ENCODE peak calls at places on chromosome 18, in four cellular contexts. One of them, this sample, is unnamed.

GRCh38 chr18:39184176-39184575 is 1618.6 kb upstream of the CELF4 start:
- DNase-seq in H1: no peak
- DNase-seq in H9: no peak
- DNase-seq in IMR-90: no peak
- DNase-seq in this sample: no peak

GRCh38 chr18:903703-904102 is 968 bp upstream of the ADCYAP1 start:
- DNase-seq in H1: no peak
- DNase-seq in IMR-90: peak
- DNase-seq in H9: peak
- DNase-seq in this sample: peak

GRCh38 chr18:74989134-74989533 is 219.8 kb downstream of the PTGR3 start:
- DNase-seq in H1: no peak
- DNase-seq in IMR-90: no peak
- DNase-seq in H9: no peak
- DNase-seq in this sample: no peak

GRCh38 chr18:44969214-44969842 is 288.6 kb downstream of the SETBP1 start:
- DNase-seq in IMR-90: no peak
- DNase-seq in H1: no peak
- DNase-seq in H9: no peak
- DNase-seq in this sample: no peak

GRCh38 chr18:64330161-64330560 is 181.3 kb upstream of the LINC00305 start:
- DNase-seq in H1: no peak
- DNase-seq in H9: peak
- DNase-seq in IMR-90: no peak
- DNase-seq in this sample: peak

GRCh38 chr18:44035554-44035953 is 645.1 kb upstream of the SETBP1 start:
- DNase-seq in IMR-90: no peak
- DNase-seq in H9: no peak
- DNase-seq in H1: no peak
- DNase-seq in this sample: no peak

GRCh38 chr18:1779587-1779986 is 791.7 kb downstream of the METTL4 start:
- DNase-seq in H1: no peak
- DNase-seq in IMR-90: no peak
- DNase-seq in H9: no peak
- DNase-seq in this sample: no peak

GRCh38 chr18:34122724-34123334 is 101.9 kb downstream of the NOL4 start:
- DNase-seq in H1: no peak
- DNase-seq in IMR-90: peak
- DNase-seq in H9: peak
- DNase-seq in this sample: peak

GRCh38 chr18:31684279-31685096 is at the start of gene B4GALT6:
- DNase-seq in H9: peak
- DNase-seq in IMR-90: no peak
- DNase-seq in H1: peak
- DNase-seq in this sample: peak

GRCh38 chr18:46155652-46156051 is 51.5 kb downstream of the HAUS1 start:
- DNase-seq in H1: no peak
- DNase-seq in IMR-90: peak
- DNase-seq in H9: no peak
- DNase-seq in this sample: peak

GRCh38 chr18:3712485-3712884 is 262.5 kb downstream of the TGIF1 start:
- DNase-seq in H1: no peak
- DNase-seq in IMR-90: no peak
- DNase-seq in H9: no peak
- DNase-seq in this sample: no peak

GRCh38 chr18:51660316-51660715 is 462.8 kb upstream of the MEX3C start:
- DNase-seq in H1: no peak
- DNase-seq in H9: no peak
- DNase-seq in IMR-90: no peak
- DNase-seq in this sample: no peak

GRCh38 chr18:21242141-21243040 is at the start of gene GREB1L:
- DNase-seq in IMR-90: no peak
- DNase-seq in H1: no peak
- DNase-seq in H9: peak
- DNase-seq in this sample: peak

GRCh38 chr18:11464129-11464528 is 145.3 kb upstream of the SLC35G4 start:
- DNase-seq in H9: no peak
- DNase-seq in H1: no peak
- DNase-seq in IMR-90: no peak
- DNase-seq in this sample: no peak

GRCh38 chr18:3540805-3541548 is 91.0 kb downstream of the TGIF1 start:
- DNase-seq in H9: no peak
- DNase-seq in IMR-90: no peak
- DNase-seq in H1: no peak
- DNase-seq in this sample: peak

GRCh38 chr18:34626404-34627137 is 83.5 kb upstream of the DTNA start:
- DNase-seq in H1: no peak
- DNase-seq in IMR-90: peak
- DNase-seq in H9: no peak
- DNase-seq in this sample: no peak

GRCh38 chr18:56358608-56359007 is 279.8 kb downstream of the TXNL1 start:
- DNase-seq in H1: no peak
- DNase-seq in IMR-90: no peak
- DNase-seq in H9: no peak
- DNase-seq in this sample: peak

GRCh38 chr18:23689031-23689615 is at the start of gene LAMA3:
- DNase-seq in H9: no peak
- DNase-seq in H1: no peak
- DNase-seq in IMR-90: peak
- DNase-seq in this sample: peak

GRCh38 chr18:31203086-31203793 is 40.6 kb upstream of the DSC1 start:
- DNase-seq in H9: no peak
- DNase-seq in H1: no peak
- DNase-seq in IMR-90: no peak
- DNase-seq in this sample: no peak

GRCh38 chr18:12391487-12392136 is 14.6 kb upstream of the AFG3L2 start:
- DNase-seq in IMR-90: peak
- DNase-seq in H9: no peak
- DNase-seq in H1: no peak
- DNase-seq in this sample: peak

GRCh38 chr18:46555724-46556123 is 101.3 kb downstream of the LOXHD1 start:
- DNase-seq in H9: peak
- DNase-seq in IMR-90: peak
- DNase-seq in H1: peak
- DNase-seq in this sample: peak

GRCh38 chr18:36078751-36079529 is 11.6 kb upstream of the RPRD1A start:
- DNase-seq in H1: no peak
- DNase-seq in H9: no peak
- DNase-seq in IMR-90: peak
- DNase-seq in this sample: no peak

GRCh38 chr18:22914633-22915032 is 18.5 kb upstream of the RBBP8 start:
- DNase-seq in H9: no peak
- DNase-seq in H1: no peak
- DNase-seq in IMR-90: no peak
- DNase-seq in this sample: peak

GRCh38 chr18:23270999-23271680 is 135.9 kb downstream of the CABLES1 start:
- DNase-seq in H1: no peak
- DNase-seq in H9: no peak
- DNase-seq in IMR-90: peak
- DNase-seq in this sample: no peak

GRCh38 chr18:37578886-37579513 is 13.4 kb upstream of the CELF4 start:
- DNase-seq in H9: no peak
- DNase-seq in IMR-90: peak
- DNase-seq in H1: no peak
- DNase-seq in this sample: peak

GRCh38 chr18:12032786-12033642 is 51.7 kb downstream of the IMPA2 start:
- DNase-seq in H1: no peak
- DNase-seq in H9: no peak
- DNase-seq in IMR-90: peak
- DNase-seq in this sample: no peak

GRCh38 chr18:48442761-48443160 is 33.6 kb upstream of the ZBTB7C start:
- DNase-seq in H1: no peak
- DNase-seq in H9: no peak
- DNase-seq in IMR-90: peak
- DNase-seq in this sample: no peak

GRCh38 chr18:32010124-32010745 is 8.4 kb upstream of the RNF125 start:
- DNase-seq in H1: peak
- DNase-seq in H9: peak
- DNase-seq in IMR-90: no peak
- DNase-seq in this sample: no peak

GRCh38 chr18:10113156-10114022 is 199.6 kb downstream of the VAPA start:
- DNase-seq in H1: no peak
- DNase-seq in H9: no peak
- DNase-seq in IMR-90: no peak
- DNase-seq in this sample: no peak

GRCh38 chr18:32383040-32383819 is 87.5 kb downstream of the GAREM1 start:
- DNase-seq in H1: no peak
- DNase-seq in H9: no peak
- DNase-seq in IMR-90: peak
- DNase-seq in this sample: no peak

GRCh38 chr18:57352271-57352701 is at the start of gene ST8SIA3:
- DNase-seq in IMR-90: no peak
- DNase-seq in H9: no peak
- DNase-seq in H1: no peak
- DNase-seq in this sample: no peak

GRCh38 chr18:28176933-28177827 is at the start of gene CDH2:
- DNase-seq in H9: peak
- DNase-seq in H1: peak
- DNase-seq in IMR-90: peak
- DNase-seq in this sample: peak

GRCh38 chr18:29163596-29163995 is 986.7 kb upstream of the CDH2 start:
- DNase-seq in IMR-90: no peak
- DNase-seq in H1: no peak
- DNase-seq in H9: no peak
- DNase-seq in this sample: no peak

GRCh38 chr18:9539938-9540337 is 64.6 kb downstream of the RALBP1 start:
- DNase-seq in IMR-90: no peak
- DNase-seq in H9: no peak
- DNase-seq in H1: no peak
- DNase-seq in this sample: no peak

GRCh38 chr18:3192286-3192685 is 27.5 kb downstream of the MYOM1 start:
- DNase-seq in IMR-90: no peak
- DNase-seq in H9: no peak
- DNase-seq in H1: no peak
- DNase-seq in this sample: no peak

GRCh38 chr18:60861575-60861974 is 471.7 kb upstream of the CDH20 start:
- DNase-seq in H1: no peak
- DNase-seq in IMR-90: no peak
- DNase-seq in H9: no peak
- DNase-seq in this sample: no peak

GRCh38 chr18:45014047-45014501 is 333.4 kb downstream of the SETBP1 start:
- DNase-seq in H1: no peak
- DNase-seq in H9: peak
- DNase-seq in IMR-90: peak
- DNase-seq in this sample: peak

GRCh38 chr18:79234438-79234837 is 161.3 kb upstream of the NFATC1 start:
- DNase-seq in H1: no peak
- DNase-seq in H9: no peak
- DNase-seq in IMR-90: no peak
- DNase-seq in this sample: no peak
- H3K23ac ChIP-seq in H1: no peak
- H3K23ac ChIP-seq in H9: no peak
- H3K23ac ChIP-seq in IMR-90: no peak
- H3K23ac ChIP-seq in this sample: no peak

DNA sequence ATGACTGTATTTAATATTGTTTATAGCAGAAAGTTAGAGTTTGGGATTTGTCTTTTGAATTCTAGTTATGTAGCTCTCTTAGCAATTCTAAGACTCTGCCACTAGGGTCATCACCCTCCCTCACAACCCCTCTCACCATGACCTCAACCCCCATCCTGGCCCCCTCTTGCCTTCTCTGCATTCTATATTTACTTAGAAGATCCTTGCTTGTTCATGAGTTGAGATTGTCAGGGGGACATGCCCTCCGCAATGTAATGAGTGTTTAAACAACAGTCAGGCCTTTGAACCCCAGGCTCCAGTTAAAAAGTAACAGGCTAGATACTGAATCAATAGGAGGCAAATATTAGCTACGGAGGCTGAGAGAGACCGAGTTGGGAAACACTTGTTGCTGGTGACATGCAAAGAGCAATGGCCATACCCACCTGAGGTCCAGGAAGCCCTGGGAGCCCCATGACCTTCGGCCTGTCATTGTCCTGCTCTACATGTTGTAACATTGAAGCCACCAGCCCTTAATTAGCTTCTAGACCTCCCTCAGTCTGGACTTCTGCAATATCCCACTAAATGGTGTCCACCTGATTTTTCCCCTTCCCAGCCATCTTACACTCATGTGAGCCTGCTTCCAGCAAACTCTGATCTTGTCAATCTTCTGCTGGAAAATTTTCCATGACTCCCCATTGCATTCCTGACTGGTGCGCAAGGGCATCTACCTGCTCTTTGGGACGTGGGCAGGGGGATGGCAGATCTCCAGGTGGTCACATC is 221.1 kb downstream of the ALPK2 start:
- DNase-seq in H1: no peak
- DNase-seq in H9: no peak
- DNase-seq in IMR-90: no peak
- DNase-seq in this sample: no peak
- H4K5ac ChIP-seq in H1: no peak
- H4K5ac ChIP-seq in H9: no peak
- H4K5ac ChIP-seq in IMR-90: no peak
- H4K5ac ChIP-seq in this sample: no peak

DNA sequence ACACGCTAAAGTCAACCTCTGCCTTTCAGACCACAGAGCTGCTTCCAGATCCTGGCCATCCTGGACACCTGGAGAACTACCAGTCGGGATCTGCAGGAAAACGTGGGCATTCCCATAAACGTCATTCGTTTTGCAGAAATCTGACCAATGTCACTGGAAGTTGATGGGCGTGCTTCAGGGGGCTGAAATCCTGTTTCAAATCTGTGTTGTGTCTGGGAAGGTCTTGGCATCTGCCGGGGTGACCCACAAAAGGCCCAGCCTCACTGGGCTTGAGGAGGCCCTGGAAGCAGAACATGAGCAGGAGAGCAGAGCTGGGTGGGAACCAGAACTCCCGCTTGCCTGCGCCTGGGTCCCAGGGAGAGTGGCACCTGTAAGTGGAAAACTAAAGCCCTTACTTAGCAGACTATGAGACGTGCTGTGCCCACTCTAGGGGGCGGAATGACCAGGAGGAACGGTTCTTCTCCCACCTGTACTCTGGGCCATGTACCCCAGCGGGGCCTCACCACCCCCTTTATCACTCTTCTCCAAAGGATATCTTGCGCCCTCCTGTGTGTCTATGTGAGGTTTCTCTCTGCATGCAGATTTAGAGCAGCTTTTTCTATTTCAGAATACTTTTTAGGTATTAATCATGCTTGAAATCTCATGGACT is 200.9 kb downstream of the FAM210A start:
- DNase-seq in H9: peak
- DNase-seq in IMR-90: no peak
- DNase-seq in H1: no peak
- DNase-seq in this sample: no peak
- H3K27ac ChIP-seq in H9: no peak
- H3K27ac ChIP-seq in IMR-90: no peak
- H3K27ac ChIP-seq in H1: no peak
- H3K27ac ChIP-seq in this sample: no peak

DNA sequence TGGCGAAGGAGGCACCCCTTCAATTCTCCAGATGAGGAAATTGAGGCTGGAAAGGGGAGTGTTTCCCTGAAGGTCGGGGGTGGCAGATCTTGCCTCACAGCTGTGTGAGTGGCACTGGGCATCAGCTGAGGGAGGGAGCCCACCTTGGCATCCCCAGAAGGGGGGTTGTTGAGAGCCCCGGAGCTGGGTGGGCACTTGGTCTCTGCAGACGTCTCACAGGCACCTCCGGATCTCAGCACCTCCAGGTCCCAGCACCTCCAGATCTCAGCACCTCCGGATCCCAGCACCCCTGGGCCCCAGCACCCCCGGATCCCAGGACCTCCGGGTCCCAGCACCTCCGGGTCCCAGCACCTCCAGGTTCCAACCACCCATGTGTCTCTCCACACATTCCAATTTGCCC is 137.9 kb downstream of the NFATC1 start:
- DNase-seq in H1: no peak
- DNase-seq in IMR-90: no peak
- DNase-seq in H9: no peak
- DNase-seq in this sample: no peak
- H3K23ac ChIP-seq in H1: no peak
- H3K23ac ChIP-seq in IMR-90: no peak
- H3K23ac ChIP-seq in H9: no peak
- H3K23ac ChIP-seq in this sample: no peak